ENCODE peak calls at places on chromosome 5, in ten cellular contexts. T is activated CD4-positive, alpha-beta T cell treated with anti-CD3 and anti-CD28 coated beads, Interleukin-2, amount 50 U/mL, for 1 hour; V is astrocyte; M is mucosa of descending colon; Q is AG20443; Z is Kasumi-1; B is C1 segment of cervical spinal cord; J is T-helper 2 cell; W is stimulated activated CD8-positive, alpha-beta memory T cell treated with anti-CD3 and anti-CD28 coated beads, Interleukin-4, amount 100 ng/mL, for 4 hours; C is activated naive CD4-positive, alpha-beta T cell treated with anti-CD3 and anti-CD28 coated beads, Interleukin-2, amount 50 U/mL, for 16 hours. R is an unnamed sample.

GRCh38 chr5:137876101-137876500 is 8.4 kb downstream of the MYOT start:
- DNase-seq in T (no peak), V (no peak), M (no peak), Q (no peak), Z (no peak), B (no peak), J (no peak), W (no peak), C (no peak), R (no peak)

GRCh38 chr5:97874491-97874890 is 691.4 kb upstream of the RIOK2 start:
- DNase-seq in T (no peak), V (no peak), M (no peak), Q (no peak), Z (no peak), B (no peak), J (no peak), W (no peak), C (no peak), R (no peak)

GRCh38 chr5:98031926-98032325 is 741.5 kb upstream of the RGMB start:
- DNase-seq in T (no peak), V (no peak), M (no peak), Q (peak), Z (no peak), B (no peak), J (no peak), W (no peak), C (no peak), R (no peak)

GRCh38 chr5:62256161-62257017 is 49.6 kb upstream of the KIF2A start:
- DNase-seq in T (no peak), V (no peak), M (no peak), Q (no peak), Z (peak), B (no peak), J (peak), W (no peak), C (no peak), R (no peak)

GRCh38 chr5:176658817-176659216 is 11.5 kb downstream of the TSPAN17 start:
- DNase-seq in T (no peak), V (no peak), M (peak), Q (peak), Z (peak), B (no peak), J (peak), W (no peak), C (no peak), R (no peak)

GRCh38 chr5:112077180-112077579 is 320.2 kb upstream of the NREP start:
- DNase-seq in T (no peak), V (peak), M (no peak), Q (no peak), Z (no peak), B (no peak), J (peak), W (no peak), C (no peak), R (peak)

GRCh38 chr5:151005975-151006576 is 14.3 kb upstream of the GPX3 start:
- DNase-seq in T (no peak), V (no peak), M (peak), Q (peak), Z (no peak), B (no peak), J (no peak), W (no peak), C (no peak), R (no peak)

GRCh38 chr5:17411436-17411835 is 86.6 kb upstream of the TAF11L2 start:
- DNase-seq in T (no peak), V (peak), M (no peak), Q (no peak), Z (no peak), B (no peak), J (no peak), W (no peak), C (no peak), R (peak)

GRCh38 chr5:58135571-58136335 is 324.1 kb downstream of the PLK2 start:
- DNase-seq in T (no peak), V (peak), M (no peak), Q (peak), Z (no peak), B (no peak), J (no peak), W (no peak), C (no peak), R (no peak)

GRCh38 chr5:144183254-144183889 is 12.7 kb downstream of the KCTD16 start:
- DNase-seq in T (no peak), V (peak), M (no peak), Q (peak), Z (peak), B (no peak), J (peak), W (no peak), C (no peak), R (no peak)

GRCh38 chr5:127031863-127032232 is 1.5 kb upstream of the MARCHF3 start:
- DNase-seq in T (no peak), V (no peak), M (no peak), Q (no peak), Z (no peak), B (no peak), J (no peak), W (no peak), C (no peak), R (no peak)

GRCh38 chr5:160507181-160507811 is 85.6 kb downstream of the PTTG1 start:
- DNase-seq in T (no peak), V (peak), M (no peak), Q (peak), Z (peak), B (no peak), J (peak), W (no peak), C (peak), R (peak)

GRCh38 chr5:138340008-138340407 is 1.9 kb downstream of the FAM53C start:
- DNase-seq in T (no peak), V (no peak), M (no peak), Q (no peak), Z (no peak), B (no peak), J (no peak), W (no peak), C (no peak), R (no peak)

GRCh38 chr5:54251981-54252380 is 58.4 kb downstream of the ARL15 start:
- DNase-seq in T (no peak), V (peak), M (no peak), Q (no peak), Z (no peak), B (no peak), J (no peak), W (no peak), C (no peak), R (no peak)